ENCODE peak calls at places on chromosomes 11 and 22, in ten cellular contexts. M is left ventricle myocardium inferior; C is heart right ventricle; J is OCI-LY7; H is stomach; D is CD8-positive, alpha-beta T cell; G is breast epithelium; N is tibial nerve; A is mammary epithelial cell; T is tibial artery. B is an unnamed sample.

GRCh38 chr11:20137637-20138036 is 22.6 kb downstream of the DBX1 start:
- DNase-seq in M (no peak), C (no peak), J (no peak), H (no peak), D (no peak), G (no peak), N (no peak), A (no peak), T (no peak), B (no peak)

GRCh38 chr11:75429902-75430691 is 2.9 kb downstream of the KLHL35 start:
- DNase-seq in M (peak; percentile 60), C (peak; percentile 33), J (no peak), H (peak; percentile 76), D (peak; percentile 71), G (no peak), N (no peak), A (peak; percentile 58), T (peak; percentile 80), B (no peak)

GRCh38 chr11:47105541-47105940 is 71.1 kb downstream of the ARFGAP2 start:
- DNase-seq in M (no peak), C (no peak), J (peak; percentile 71), H (no peak), D (no peak), G (no peak), N (no peak), A (no peak), T (no peak), B (no peak)

GRCh38 chr11:87743002-87743401 is 432.2 kb downstream of the RAB38 start:
- DNase-seq in M (no peak), C (no peak), J (no peak), H (no peak), D (no peak), G (no peak), N (no peak), A (no peak), T (no peak), B (no peak)

GRCh38 chr11:46009647-46010046 is 87.2 kb downstream of the LARGE2 start:
- DNase-seq in M (no peak), C (no peak), J (no peak), H (no peak), D (no peak), G (no peak), N (no peak), A (peak; percentile 5), T (no peak), B (no peak)

GRCh38 chr11:15199693-15200092 is 85.0 kb downstream of the INSC start:
- DNase-seq in M (peak; percentile 58), C (peak; percentile 66), J (no peak), H (peak; percentile 52), D (no peak), G (peak; percentile 66), N (no peak), A (peak; percentile 67), T (peak; percentile 72), B (no peak)

GRCh38 chr11:12172493-12173013 is 62.2 kb downstream of the MICAL2 start:
- DNase-seq in M (no peak), C (no peak), J (no peak), H (no peak), D (no peak), G (no peak), N (no peak), A (no peak), T (no peak), B (no peak)

GRCh38 chr11:32052218-32052617 is 38.7 kb upstream of the RCN1 start:
- DNase-seq in M (no peak), C (peak; percentile 60), J (peak; percentile 42), H (peak; percentile 62), D (peak; percentile 63), G (peak; percentile 53), N (peak; percentile 72), A (peak; percentile 25), T (peak; percentile 68), B (peak; percentile 73)

GRCh38 chr11:46247664-46248063 is 29.8 kb upstream of the CREB3L1 start:
- DNase-seq in M (no peak), C (peak; percentile 26), J (peak; percentile 38), H (peak; percentile 75), D (peak; percentile 52), G (no peak), N (no peak), A (peak; percentile 66), T (no peak), B (no peak)

GRCh38 chr22:39374191-39374590 is 24.4 kb downstream of the SYNGR1 start:
- DNase-seq in M (no peak), C (no peak), J (no peak), H (no peak), D (no peak), G (no peak), N (no peak), A (no peak), T (no peak), B (no peak)

GRCh38 chr22:38220163-38220562 is 18.4 kb downstream of the MAFF start:
- DNase-seq in M (no peak), C (no peak), J (no peak), H (no peak), D (no peak), G (no peak), N (no peak), A (no peak), T (no peak), B (no peak)
- H3K27ac ChIP-seq in M (peak overlapping the region; percentile 89), C (peak overlapping the region; percentile 91), J (no peak overlapping the region), H (peak overlapping the region; percentile 97), D (no peak overlapping the region), G (peak overlapping the region; percentile 97), N (peak overlapping the region; percentile 95), A (peak overlapping the region; percentile 92), T (peak overlapping the region; percentile 92), B (peak overlapping the region; percentile 91)

GRCh38 chr11:130902380-130902779 is 13.9 kb downstream of the SNX19 start:
- DNase-seq in M (no peak), C (no peak), J (no peak), H (no peak), D (no peak), G (no peak), N (no peak), A (no peak), T (no peak), B (no peak)
- H3K36me3 ChIP-seq in M (peaks cover 94% of the 10 kb centered on the region), C (no peaks in the 10 kb centered on the region), J (peaks cover 94% of the 10 kb centered on the region), H (peaks cover 97% of the 10 kb centered on the region), D (peaks cover 73% of the 10 kb centered on the region), G (peaks cover 22% of the 10 kb centered on the region), N (peaks cover 95% of the 10 kb centered on the region), A (peaks cover 73% of the 10 kb centered on the region), T (peaks cover 78% of the 10 kb centered on the region), B (peaks cover 88% of the 10 kb centered on the region)

GRCh38 chr11:5390210-5390609 is 6.6 kb downstream of the OR51M1 start:
- DNase-seq in M (no peak), C (no peak), J (no peak), H (no peak), D (no peak), G (no peak), N (no peak), A (no peak), T (no peak), B (no peak)
- TF ChIP-seq CTCF in M (no peak), C (no peak), J (peak; percentile 49), H (no peak), D (no peak), G (no peak), N (no peak), A (no peak), T (no peak), B (no peak)

GRCh38 chr22:43288807-43289417 is 54.3 kb downstream of the SCUBE1 start:
- DNase-seq in M (no peak), C (no peak), J (no peak), H (no peak), D (no peak), G (no peak), N (no peak), A (no peak), T (no peak), B (no peak)
- H3K27ac ChIP-seq in M (peak overlapping the region; percentile 49), C (no peak overlapping the region), J (no peak overlapping the region), H (peak overlapping the region; percentile 71), D (no peak overlapping the region), G (peak overlapping the region; percentile 29), N (peak overlapping the region; percentile 13), A (no peak overlapping the region), T (peak overlapping the region; percentile 60), B (no peak overlapping the region)

B was measured in right atrium auricular region.